ENCODE peak calls at places on chromosomes 4 and X, in seven cellular contexts. A, Y, B, I, Q, T and X are unnamed samples.

GRCh38 chrX:132940727-132941162 is 17.7 kb downstream of the HS6ST2 start:
- DNase-seq in A (no peak), Y (no peak), B (no peak), I (no peak), Q (no peak), T (no peak), X (no peak)

GRCh38 chr4:186932196-186932595 is 208.5 kb upstream of the FAT1 start:
- DNase-seq in A (no peak), Y (no peak), B (no peak), I (no peak), Q (no peak), T (no peak), X (no peak)

GRCh38 chr4:53055274-53055673 is 193.2 kb downstream of the RASL11B start:
- DNase-seq in A (peak), Y (no peak), B (no peak), I (no peak), Q (no peak), T (peak), X (no peak)

GRCh38 chr4:13367244-13367643 is 116.9 kb downstream of the RAB28 start:
- DNase-seq in A (no peak), Y (no peak), B (no peak), I (no peak), Q (no peak), T (peak), X (no peak)

GRCh38 chr4:620851-621261 is 4.5 kb upstream of the PDE6B start:
- DNase-seq in A (no peak), Y (no peak), B (no peak), I (peak), Q (no peak), T (no peak), X (no peak)

GRCh38 chr4:173218411-173219125 is 50.0 kb downstream of the GALNT7 start:
- DNase-seq in A (no peak), Y (no peak), B (no peak), I (no peak), Q (no peak), T (peak), X (no peak)

GRCh38 chr4:168524006-168524405 is 27.2 kb downstream of the PALLD start:
- DNase-seq in A (no peak), Y (no peak), B (no peak), I (no peak), Q (no peak), T (no peak), X (no peak)

GRCh38 chr4:31187979-31188378 is 467.8 kb downstream of the PCDH7 start:
- DNase-seq in A (no peak), Y (no peak), B (no peak), I (no peak), Q (no peak), T (no peak), X (no peak)

GRCh38 chr4:29423836-29424721 is 1296.1 kb upstream of the PCDH7 start:
- DNase-seq in A (no peak), Y (no peak), B (no peak), I (no peak), Q (no peak), T (no peak), X (no peak)

GRCh38 chr4:749771-750666 is 44.4 kb downstream of the PCGF3 start:
- DNase-seq in A (no peak), Y (no peak), B (no peak), I (no peak), Q (no peak), T (no peak), X (no peak)

GRCh38 chr4:19002170-19002569 is 980.6 kb upstream of the LCORL start:
- DNase-seq in A (no peak), Y (no peak), B (no peak), I (no peak), Q (no peak), T (no peak), X (no peak)

GRCh38 chr4:122827899-122828601 is 1.4 kb downstream of the FGF2 start:
- DNase-seq in A (peak), Y (peak), B (no peak), I (peak), Q (peak), T (peak), X (no peak)

GRCh38 chrX:115372026-115372610 is 82.6 kb downstream of the LUZP4 start:
- DNase-seq in A (no peak), Y (no peak), B (no peak), I (no peak), Q (no peak), T (no peak), X (no peak)

GRCh38 chrX:86806786-86807185 is 658.5 kb downstream of the DACH2 start:
- DNase-seq in A (peak), Y (no peak), B (no peak), I (no peak), Q (no peak), T (peak), X (no peak)

GRCh38 chrX:109926118-109926517 is 76.8 kb upstream of the TMEM164 start:
- DNase-seq in A (no peak), Y (no peak), B (no peak), I (no peak), Q (no peak), T (no peak), X (no peak)

GRCh38 chr4:101818362-101818761 is 27.8 kb downstream of the BANK1 start:
- DNase-seq in A (no peak), Y (no peak), B (no peak), I (no peak), Q (no peak), T (no peak), X (no peak)

GRCh38 chr4:36823199-36823967 is 421.2 kb upstream of the NWD2 start:
- DNase-seq in A (peak), Y (no peak), B (no peak), I (no peak), Q (no peak), T (peak), X (no peak)

GRCh38 chrX:105210258-105210657 is 10.2 kb downstream of the TEX13A start:
- DNase-seq in A (no peak), Y (no peak), B (no peak), I (no peak), Q (no peak), T (no peak), X (no peak)

GRCh38 chrX:79719568-79720231 is 294.9 kb upstream of the TBX22 start:
- DNase-seq in A (no peak), Y (no peak), B (no peak), I (no peak), Q (no peak), T (no peak), X (no peak)

GRCh38 chr4:13054410-13054970 is 429.6 kb downstream of the RAB28 start:
- DNase-seq in A (no peak), Y (no peak), B (no peak), I (no peak), Q (no peak), T (no peak), X (no peak)

GRCh38 chr4:168832746-168833575 is 177.1 kb downstream of the CBR4 start:
- DNase-seq in A (no peak), Y (no peak), B (no peak), I (peak), Q (no peak), T (no peak), X (no peak)

GRCh38 chr4:161438096-161438495 is 725.7 kb downstream of the FSTL5 start:
- DNase-seq in A (no peak), Y (no peak), B (no peak), I (no peak), Q (no peak), T (no peak), X (no peak)

GRCh38 chr4:128768373-128768996 is 41.0 kb upstream of the JADE1 start:
- DNase-seq in A (no peak), Y (no peak), B (no peak), I (no peak), Q (no peak), T (no peak), X (no peak)

GRCh38 chr4:7499661-7500060 is 64.9 kb upstream of the PSAPL1 start:
- DNase-seq in A (peak), Y (no peak), B (no peak), I (no peak), Q (no peak), T (no peak), X (no peak)

GRCh38 chrX:29422034-29422433 is 793.3 kb upstream of the MAGEB2 start:
- DNase-seq in A (no peak), Y (no peak), B (no peak), I (no peak), Q (no peak), T (no peak), X (no peak)

GRCh38 chr4:98506462-98507132 is 151.8 kb downstream of the TSPAN5 start:
- DNase-seq in A (no peak), Y (no peak), B (no peak), I (no peak), Q (no peak), T (no peak), X (no peak)

GRCh38 chr4:175622887-175623286 is 189.2 kb downstream of the GPM6A start:
- DNase-seq in A (no peak), Y (no peak), B (no peak), I (no peak), Q (no peak), T (no peak), X (no peak)

GRCh38 chr4:53121304-53121865 is 244.5 kb downstream of the SCFD2 start:
- DNase-seq in A (no peak), Y (no peak), B (no peak), I (no peak), Q (no peak), T (no peak), X (no peak)

GRCh38 chr4:129109965-129110824 is 14.2 kb downstream of the C4orf33 start:
- DNase-seq in A (no peak), Y (no peak), B (no peak), I (no peak), Q (no peak), T (no peak), X (no peak)

GRCh38 chr4:44738615-44739014 is 12.3 kb upstream of the GNPDA2 start:
- DNase-seq in A (peak), Y (no peak), B (no peak), I (no peak), Q (no peak), T (peak), X (no peak)

GRCh38 chrX:20300822-20301221 is 34.1 kb upstream of the RPS6KA3 start:
- DNase-seq in A (no peak), Y (no peak), B (no peak), I (no peak), Q (no peak), T (no peak), X (no peak)

GRCh38 chrX:7228226-7228625 is 80.3 kb upstream of the PUDP start:
- DNase-seq in A (no peak), Y (no peak), B (no peak), I (no peak), Q (no peak), T (no peak), X (no peak)